ENCODE peak calls at places on chromosome 19, in five cellular contexts. P is cardiac muscle cell, Q is dorsolateral prefrontal cortex, K is fibroblast of lung, W is ovary. N is an unnamed sample.

GRCh38 chr19:34096020-34096915 is 76.0 kb upstream of the LSM14A start:
- DNase-seq in W (no peak), Q (peak; percentile 36), K (peak; percentile 33), P (peak; percentile 69), N (peak; percentile 48)

GRCh38 chr19:35512831-35513230 is 618 bp downstream of the DMKN start:
- DNase-seq in Q (no peak), P (no peak), W (no peak), K (no peak), N (no peak)

GRCh38 chr19:8238251-8238650 is 29.1 kb downstream of the CERS4 start:
- DNase-seq in W (no peak), P (no peak), Q (no peak), K (no peak), N (no peak)

GRCh38 chr19:55459551-55459949 is 1.9 kb downstream of the ISOC2 start:
- DNase-seq in P (no peak), W (no peak), Q (no peak), K (no peak), N (no peak)

GRCh38 chr19:44767295-44768180 is 10.2 kb upstream of the CBLC start:
- DNase-seq in K (no peak), P (no peak), W (no peak), Q (no peak), N (no peak)

GRCh38 chr19:12090807-12091206 is 26.3 kb downstream of the ZNF844 start:
- DNase-seq in K (peak; percentile 25), Q (peak; percentile 11), P (peak; percentile 78), W (peak; percentile 68), N (peak; percentile 59)

GRCh38 chr19:42246143-42246868 is 3.9 kb upstream of the GSK3A start:
- DNase-seq in Q (peak; percentile 62), P (peak; percentile 83), K (peak; percentile 81), W (peak; percentile 83), N (peak; percentile 82)

GRCh38 chr19:35911790-35912189 is 3.7 kb upstream of the TYROBP start:
- DNase-seq in K (peak; percentile 38), P (no peak), W (no peak), Q (no peak), N (no peak)

GRCh38 chr19:1259873-1260748 is 9.0 kb upstream of the CIRBP start:
- DNase-seq in W (peak; percentile 68), K (no peak), P (no peak), Q (no peak), N (no peak)

GRCh38 chr19:55276720-55277430 is 3.0 kb downstream of the HSPBP1 start:
- DNase-seq in P (no peak), Q (no peak), W (no peak), K (no peak), N (no peak)

GRCh38 chr19:18279516-18280246 is 1.7 kb downstream of the JUND start:
- DNase-seq in P (peak; percentile 97), K (peak; percentile 91), Q (peak; percentile 80), W (peak; percentile 94), N (peak; percentile 94)

GRCh38 chr19:48135411-48135810 is 24.8 kb upstream of the PLA2G4C start:
- DNase-seq in P (no peak), Q (no peak), K (no peak), W (no peak), N (no peak)

GRCh38 chr19:23823952-23824389 is 65.3 kb upstream of the ZNF681 start:
- DNase-seq in K (peak; percentile 1), W (no peak), P (peak; percentile 1), Q (no peak), N (no peak)
- TF ChIP-seq CTCF in K (no peak), W (no peak), P (no peak), Q (no peak), N (no peak)

GRCh38 chr19:16970821-16971220 is 55.8 kb downstream of the CPAMD8 start:
- DNase-seq in Q (no peak), W (no peak), P (no peak), K (no peak), N (no peak)

GRCh38 chr19:16969127-16969526 is 57.5 kb downstream of the CPAMD8 start:
- DNase-seq in W (no peak), P (peak; percentile 62), K (no peak), Q (no peak), N (no peak)
- H3K4me3 ChIP-seq in W (no peak overlapping the region), P (no peak overlapping the region), K (no peak overlapping the region), Q (no peak overlapping the region), N (no peak overlapping the region)

DNA sequence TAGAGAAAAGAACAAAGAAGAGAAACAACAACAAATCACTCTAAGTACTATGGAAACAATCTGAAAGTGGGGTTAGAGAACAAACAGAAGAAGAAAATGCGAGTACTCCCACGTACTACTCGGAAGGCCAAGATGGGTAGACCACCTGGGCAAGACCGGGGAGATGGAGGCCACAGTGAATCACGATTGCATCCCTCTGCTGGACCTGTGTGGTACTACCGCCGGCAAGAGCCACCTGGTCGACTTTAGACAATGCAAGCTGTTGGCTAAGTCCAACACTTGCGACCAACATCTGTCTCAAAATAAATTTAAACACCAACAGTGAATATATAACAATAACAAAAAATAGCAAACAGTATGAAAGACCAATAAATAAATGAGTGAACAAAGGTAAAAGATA is 45.5 kb upstream of the ZNF91 start:
- DNase-seq in P (peak; percentile 0), Q (no peak), K (no peak), W (no peak), N (no peak)
- TF ChIP-seq CTCF in P (peak; percentile 27), Q (peak; percentile 37), K (peak; percentile 37), W (no peak), N (peak; percentile 27)

GRCh38 chr19:2302319-2303208 is 5.4 kb downstream of the LINGO3 start:
- DNase-seq in Q (no peak), P (peak; percentile 52), W (no peak), K (peak; percentile 46), N (peak; percentile 46)
- H3K4me3 ChIP-seq in Q (no peak overlapping the region), P (no peak overlapping the region), W (no peak overlapping the region), K (no peak overlapping the region), N (no peak overlapping the region)

DNA sequence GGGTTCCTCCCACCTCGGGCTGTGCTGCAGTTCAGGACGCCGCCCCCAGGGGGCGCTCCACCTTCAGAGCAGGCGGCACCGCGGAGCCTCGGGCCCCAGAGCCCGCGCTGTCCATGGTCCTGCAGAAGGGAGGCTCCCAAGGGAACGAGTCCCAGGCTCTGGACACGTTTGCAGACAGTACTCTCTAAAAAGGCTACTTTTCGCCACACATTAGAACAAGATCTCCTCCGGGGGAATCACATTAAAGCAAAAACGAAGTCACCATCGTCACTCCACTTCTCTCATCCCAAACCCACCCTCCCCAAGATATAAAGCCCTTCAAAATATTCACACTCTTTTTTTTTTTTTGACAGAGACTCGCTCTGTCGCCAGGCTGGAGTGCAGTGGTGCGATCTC is 4.6 kb upstream of the SIGLEC10 start:
- DNase-seq in K (peak; percentile 25), Q (peak; percentile 53), P (peak; percentile 78), W (peak; percentile 70), N (peak; percentile 64)
- TF ChIP-seq CTCF in K (peak; percentile 99), Q (peak; percentile 97), P (peak; percentile 100), W (no peak), N (peak; percentile 94)